ENCODE peak calls at places on chromosome 1, in six cellular contexts. D is GM23338, W is K562, Q is HCT116, R is GM12878, F is SK-N-SH. Z is an unnamed sample.

GRCh38 chr1:148318123-148318899 is 164.8 kb downstream of the PPIAL4G start:
- DNase-seq in Q (no peak), F (no peak), R (peak; percentile 27), W (no peak), D (peak; percentile 80), Z (no peak)

GRCh38 chr1:31663622-31664452 is 19.2 kb upstream of the PEF1 start:
- DNase-seq in Q (peak; percentile 13), W (peak; percentile 86), D (peak; percentile 82), F (peak; percentile 93), R (no peak), Z (peak; percentile 48)

GRCh38 chr1:11806307-11806936 is 431 bp downstream of the CLCN6 start:
- DNase-seq in Q (no peak), F (no peak), D (no peak), W (peak; percentile 92), R (no peak), Z (peak; percentile 45)

GRCh38 chr1:26828352-26829093 is 2.0 kb downstream of the ZDHHC18 start:
- DNase-seq in D (no peak), W (peak; percentile 54), Q (no peak), F (no peak), R (no peak), Z (no peak)

GRCh38 chr1:16440150-16440479 is 409 bp upstream of the NECAP2 start:
- DNase-seq in D (peak; percentile 75), Q (no peak), R (no peak), W (no peak), F (no peak), Z (no peak)

GRCh38 chr1:63277195-63278192 is 44.9 kb upstream of the FOXD3 start:
- DNase-seq in Q (no peak), D (no peak), R (no peak), W (no peak), F (no peak), Z (no peak)

GRCh38 chr1:234844479-234845031 is 234.6 kb upstream of the IRF2BP2 start:
- DNase-seq in Q (no peak), D (no peak), R (no peak), F (no peak), W (no peak), Z (peak; percentile 94)

GRCh38 chr1:51385776-51386175 is 55.4 kb upstream of the TTC39A start:
- DNase-seq in R (no peak), D (no peak), F (no peak), Q (no peak), W (no peak), Z (no peak)

GRCh38 chr1:150182233-150182632 is 32.5 kb downstream of the PLEKHO1 start:
- DNase-seq in R (no peak), D (no peak), W (no peak), F (no peak), Q (no peak), Z (no peak)

GRCh38 chr1:27049607-27050006 is 37.0 kb upstream of the TENT5B start:
- DNase-seq in R (no peak), D (peak; percentile 86), W (peak; percentile 57), F (no peak), Q (no peak), Z (no peak)

GRCh38 chr1:179251675-179252074 is 22.2 kb upstream of the ABL2 start:
- DNase-seq in D (peak; percentile 38), R (no peak), F (peak; percentile 42), W (peak; percentile 28), Q (no peak), Z (peak; percentile 48)

GRCh38 chr1:203650012-203650836 is 23.6 kb downstream of the ATP2B4 start:
- DNase-seq in F (peak; percentile 70), R (no peak), D (peak; percentile 87), W (peak; percentile 90), Q (no peak), Z (peak; percentile 85)

GRCh38 chr1:25619101-25619890 is 2.7 kb downstream of the MAN1C1 start:
- DNase-seq in Q (no peak), F (peak; percentile 79), R (no peak), W (peak; percentile 61), D (peak; percentile 84), Z (peak; percentile 32)

GRCh38 chr1:221810406-221810805 is 68.5 kb upstream of the DUSP10 start:
- DNase-seq in W (no peak), D (no peak), Q (no peak), F (no peak), R (no peak), Z (peak; percentile 31)

GRCh38 chr1:198892065-198892464 is 253.2 kb downstream of the PTPRC start:
- DNase-seq in Q (no peak), F (peak; percentile 9), D (peak; percentile 23), W (no peak), R (no peak), Z (peak; percentile 87)

GRCh38 chr1:16172964-16173446 is 17.1 kb upstream of the EPHA2 start:
- DNase-seq in D (no peak), R (no peak), W (peak; percentile 80), F (no peak), Q (peak; percentile 91), Z (no peak)

GRCh38 chr1:91201174-91201573 is 179.3 kb upstream of the ZNF644 start:
- DNase-seq in D (no peak), Q (no peak), F (no peak), R (no peak), W (no peak), Z (no peak)

GRCh38 chr1:214461305-214461704 is 90.1 kb downstream of the PTPN14 start:
- DNase-seq in D (no peak), R (no peak), Q (no peak), F (no peak), W (no peak), Z (no peak)

GRCh38 chr1:224507771-224508523 is 73.3 kb upstream of the WDR26 start:
- DNase-seq in D (no peak), F (no peak), Q (no peak), W (no peak), R (no peak), Z (no peak)

GRCh38 chr1:168709896-168710305 is 19.1 kb downstream of the DPT start:
- DNase-seq in W (no peak), Q (peak; percentile 23), F (no peak), D (no peak), R (no peak), Z (no peak)

GRCh38 chr1:9376886-9377333 is 84.2 kb downstream of the SPSB1 start:
- DNase-seq in Q (no peak), F (no peak), D (no peak), W (no peak), R (no peak), Z (peak; percentile 68)

GRCh38 chr1:57331620-57332019 is 92.2 kb downstream of the DAB1 start:
- DNase-seq in R (no peak), Q (no peak), F (no peak), W (no peak), D (no peak), Z (no peak)
- H2AFZ ChIP-seq in R (no peak overlapping the region), Q (no peak overlapping the region), F (no peak overlapping the region), W (no peak overlapping the region), D (no peak overlapping the region), Z (no peak overlapping the region)

GRCh38 chr1:112363636-112364035 is 32.4 kb upstream of the CTTNBP2NL start:
- DNase-seq in D (no peak), R (no peak), Q (no peak), W (no peak), F (no peak), Z (no peak)

GRCh38 chr1:112359961-112360767 is 35.9 kb upstream of the CTTNBP2NL start:
- DNase-seq in W (no peak), R (no peak), D (peak; percentile 79), F (no peak), Q (no peak), Z (peak; percentile 5)

GRCh38 chr1:112357467-112357866 is 38.5 kb upstream of the CTTNBP2NL start:
- DNase-seq in R (no peak), D (no peak), Q (no peak), F (no peak), W (no peak), Z (no peak)

GRCh38 chr1:112358061-112358770 is 37.8 kb upstream of the CTTNBP2NL start:
- DNase-seq in D (no peak), W (no peak), R (no peak), F (no peak), Q (no peak), Z (no peak)

GRCh38 chr1:112358798-112359408 is 37.1 kb upstream of the CTTNBP2NL start:
- DNase-seq in Q (peak; percentile 44), W (peak; percentile 56), F (peak; percentile 56), R (no peak), D (peak; percentile 83), Z (peak; percentile 65)
- TF ChIP-seq POLR2AphosphoS5 in Q (no peak), W (no peak), F (no peak), R (no peak), D (no peak), Z (no peak)

GRCh38 chr1:245901565-245901964 is 605.5 kb downstream of the SMYD3 start:
- DNase-seq in F (no peak), R (no peak), W (no peak), D (no peak), Q (no peak), Z (no peak)

GRCh38 chr1:245898581-245898980 is 608.5 kb downstream of the SMYD3 start:
- DNase-seq in R (no peak), W (no peak), Q (no peak), F (no peak), D (no peak), Z (no peak)

GRCh38 chr1:245906207-245906606 is 600.9 kb downstream of the SMYD3 start:
- DNase-seq in Q (no peak), F (no peak), D (no peak), R (no peak), W (no peak), Z (no peak)

GRCh38 chr1:245896258-245896657 is 610.8 kb downstream of the SMYD3 start:
- DNase-seq in F (no peak), W (no peak), D (no peak), R (no peak), Q (no peak), Z (no peak)

DNA sequence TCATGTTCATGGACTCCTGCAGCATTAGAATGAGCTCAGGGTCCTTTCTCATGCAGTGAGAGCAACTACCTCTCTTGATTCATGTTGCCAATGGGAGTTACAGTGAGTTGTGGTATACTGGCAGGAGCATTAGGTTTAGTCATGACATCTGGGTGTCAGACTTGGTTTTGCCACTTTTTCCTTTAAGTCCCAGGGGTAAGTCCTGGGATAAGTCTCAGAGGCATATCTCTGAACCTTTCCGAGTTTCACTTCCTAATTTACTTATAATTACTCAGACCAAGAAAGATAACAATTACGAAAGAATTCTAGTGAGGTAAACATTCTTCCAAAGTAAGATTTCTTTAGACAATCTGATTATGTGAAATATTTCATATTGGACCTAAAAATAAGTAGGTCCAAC is 606.0 kb downstream of the SMYD3 start:
- DNase-seq in R (peak; percentile 54), Q (no peak), F (no peak), W (no peak), D (no peak), Z (no peak)
- H2AFZ ChIP-seq in R (no peak overlapping the region), Q (no peak overlapping the region), F (no peak overlapping the region), W (no peak overlapping the region), D (no peak overlapping the region), Z (no peak overlapping the region)

GRCh38 chr1:46724991-46725735 is 6.2 kb upstream of the EFCAB14 start:
- DNase-seq in F (peak; percentile 65), Q (peak; percentile 75), R (peak; percentile 16), D (peak; percentile 91), W (peak; percentile 69), Z (peak; percentile 82)
- TF ChIP-seq POLR2AphosphoS5 in F (no peak), Q (no peak), R (no peak), D (no peak), W (no peak), Z (no peak)